ENCODE peak calls at places on chromosomes 2 and 18, in seven cellular contexts. R is heart left ventricle, B is gastrocnemius medialis, P is adrenal gland, U is HCT116, E is stomach, X is endothelial cell of umbilical vein. S is an unnamed sample.

GRCh38 chr18:44733069-44733753 is 52.5 kb downstream of the SETBP1 start:
- DNase-seq in R (no peak), B (peak), P (no peak), U (no peak), E (no peak), X (peak), S (no peak)

GRCh38 chr18:41378628-41379027 is 576.4 kb upstream of the PIK3C3 start:
- DNase-seq in R (no peak), B (no peak), P (no peak), U (no peak), E (no peak), X (peak), S (no peak)

GRCh38 chr2:128362889-128363228 is 44.2 kb upstream of the HS6ST1 start:
- DNase-seq in R (peak), B (no peak), P (no peak), U (no peak), E (no peak), X (no peak), S (peak)

GRCh38 chr18:61669320-61669719 is 223.5 kb downstream of the RNF152 start:
- DNase-seq in R (no peak), B (no peak), P (no peak), U (no peak), E (no peak), X (no peak), S (no peak)

GRCh38 chr2:175309799-175310198 is 128.3 kb upstream of the ATP5MC3 start:
- DNase-seq in R (no peak), B (no peak), P (no peak), U (peak), E (no peak), X (peak), S (no peak)

GRCh38 chr18:56162871-56163270 is 475.5 kb downstream of the TXNL1 start:
- DNase-seq in R (no peak), B (no peak), P (no peak), U (no peak), E (no peak), X (no peak), S (no peak)

GRCh38 chr2:186254759-186255158 is 231.3 kb upstream of the ZC3H15 start:
- DNase-seq in R (no peak), B (no peak), P (no peak), U (no peak), E (peak), X (no peak), S (no peak)

GRCh38 chr18:80245781-80246655 is 1.3 kb downstream of the PARD6G start:
- DNase-seq in R (no peak), B (no peak), P (no peak), U (no peak), E (no peak), X (no peak), S (peak)

GRCh38 chr2:41737888-41738287 is 309.9 kb upstream of the PKDCC start:
- DNase-seq in R (no peak), B (no peak), P (no peak), U (no peak), E (no peak), X (no peak), S (no peak)

GRCh38 chr2:15170068-15170775 is 390.9 kb downstream of the NBAS start:
- DNase-seq in R (no peak), B (no peak), P (no peak), U (no peak), E (no peak), X (peak), S (no peak)

GRCh38 chr2:72841462-72842125 is 15.8 kb upstream of the EXOC6B start:
- DNase-seq in R (no peak), B (no peak), P (no peak), U (no peak), E (no peak), X (no peak), S (no peak)

GRCh38 chr2:190343500-190344274 is at the start of gene INPP1:
- DNase-seq in R (peak), B (peak), P (peak), U (no peak), E (peak), X (peak), S (peak)

GRCh38 chr2:46390901-46391395 is 88.4 kb upstream of the TMEM247 start:
- DNase-seq in R (no peak), B (no peak), P (no peak), U (no peak), E (no peak), X (no peak), S (no peak)

GRCh38 chr18:47254341-47254939 is 3.0 kb upstream of the SKOR2 start:
- DNase-seq in R (peak), B (no peak), P (peak), U (no peak), E (no peak), X (peak), S (no peak)

GRCh38 chr18:44568343-44568742 is 112.3 kb upstream of the SETBP1 start:
- DNase-seq in R (no peak), B (no peak), P (no peak), U (no peak), E (no peak), X (no peak), S (no peak)

GRCh38 chr18:74281011-74281638 is 10.6 kb downstream of the CYB5A start:
- DNase-seq in R (no peak), B (no peak), P (no peak), U (no peak), E (no peak), X (no peak), S (peak)

GRCh38 chr2:128585706-128586105 is 267.0 kb upstream of the HS6ST1 start:
- DNase-seq in R (no peak), B (no peak), P (no peak), U (no peak), E (peak), X (no peak), S (no peak)

GRCh38 chr2:144523606-144524131 is 3.8 kb upstream of the ZEB2 start:
- DNase-seq in R (no peak), B (no peak), P (peak), U (no peak), E (no peak), X (peak), S (no peak)

GRCh38 chr2:19685713-19686112 is 216.1 kb downstream of the TTC32 start:
- DNase-seq in R (no peak), B (no peak), P (no peak), U (no peak), E (no peak), X (no peak), S (no peak)

GRCh38 chr2:19690429-19690828 is 211.4 kb downstream of the TTC32 start:
- DNase-seq in R (no peak), B (no peak), P (no peak), U (no peak), E (no peak), X (no peak), S (peak)

GRCh38 chr2:188695953-188696352 is 278.2 kb upstream of the COL3A1 start:
- DNase-seq in R (no peak), B (no peak), P (no peak), U (no peak), E (no peak), X (no peak), S (no peak)

GRCh38 chr18:57687970-57688369 is 66.3 kb upstream of the NARS1 start:
- DNase-seq in R (no peak), B (no peak), P (no peak), U (no peak), E (no peak), X (no peak), S (no peak)

GRCh38 chr2:229133155-229133772 is 137.8 kb downstream of the PID1 start:
- DNase-seq in R (no peak), B (no peak), P (peak), U (peak), E (no peak), X (no peak), S (no peak)

GRCh38 chr2:102258386-102259074 is 52.8 kb upstream of the IL1RL1 start:
- DNase-seq in R (no peak), B (peak), P (peak), U (peak), E (no peak), X (peak), S (no peak)

GRCh38 chr18:77658309-77658681 is 408.6 kb downstream of the GALR1 start:
- DNase-seq in R (no peak), B (no peak), P (no peak), U (no peak), E (no peak), X (no peak), S (no peak)

GRCh38 chr2:96875498-96876035 is 5.7 kb upstream of the SEMA4C start:
- DNase-seq in R (no peak), B (no peak), P (no peak), U (no peak), E (no peak), X (no peak), S (no peak)

GRCh38 chr18:68399721-68400120 is 315.2 kb downstream of the TMX3 start:
- DNase-seq in R (no peak), B (no peak), P (no peak), U (no peak), E (no peak), X (no peak), S (no peak)

GRCh38 chr2:224360801-224361251 is 41.1 kb downstream of the FAM124B start:
- DNase-seq in R (no peak), B (no peak), P (no peak), U (no peak), E (no peak), X (no peak), S (no peak)

GRCh38 chr18:23725827-23726661 is 36.8 kb downstream of the LAMA3 start:
- DNase-seq in R (no peak), B (no peak), P (no peak), U (no peak), E (no peak), X (no peak), S (no peak)

GRCh38 chr2:72570401-72570800 is 255.4 kb downstream of the EXOC6B start:
- DNase-seq in R (no peak), B (no peak), P (no peak), U (no peak), E (no peak), X (no peak), S (no peak)

DNA sequence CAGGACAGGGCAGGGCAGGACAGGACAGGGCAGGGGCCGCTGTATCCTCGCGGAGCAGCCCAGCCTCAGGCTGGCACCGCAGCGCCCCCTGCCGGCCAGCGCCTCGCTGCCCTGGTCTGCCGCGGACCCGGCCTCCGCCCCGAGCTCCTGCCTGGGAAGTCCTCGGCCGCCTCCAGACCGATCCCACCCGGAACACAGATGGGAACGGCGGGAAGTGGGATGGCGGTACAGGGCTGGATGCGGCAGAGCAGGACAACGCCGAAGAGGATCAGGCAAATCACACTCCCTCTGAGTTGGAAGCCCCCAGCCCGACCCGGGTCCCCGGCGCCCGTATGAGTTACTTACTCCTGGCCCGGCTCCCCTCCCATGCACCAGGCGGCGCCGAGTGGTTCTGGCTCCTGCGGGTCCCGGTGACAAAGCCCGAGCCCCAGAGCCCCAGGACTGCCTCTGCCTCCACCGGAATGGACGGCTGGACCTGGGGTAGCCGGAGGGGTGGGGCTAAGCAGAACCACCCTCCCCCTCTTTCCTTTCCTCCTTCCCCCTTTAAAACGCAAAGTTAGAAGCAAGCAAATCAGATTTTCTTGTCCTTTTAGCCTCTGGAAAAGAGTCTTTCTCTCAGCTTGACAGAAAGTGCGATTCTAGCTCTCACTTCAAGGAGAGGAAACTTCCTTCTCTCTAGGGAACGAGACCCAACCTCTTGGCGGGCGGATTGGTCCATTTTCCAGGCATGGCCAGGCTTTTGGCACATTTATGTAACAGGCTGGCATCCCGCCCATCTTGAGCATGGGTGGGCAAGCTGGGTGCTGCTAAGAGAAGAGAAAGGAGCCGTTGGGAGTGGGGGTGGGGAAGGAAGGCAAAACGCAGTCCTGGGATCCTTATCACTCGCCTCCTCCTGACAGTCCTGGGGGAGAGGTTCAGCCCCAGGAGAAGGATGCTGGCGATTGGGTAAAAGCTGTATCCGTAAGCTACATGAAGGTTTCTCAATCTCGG is at the start of gene TP53I3:
- DNase-seq in R (peak), B (peak), P (peak), U (peak), E (peak), X (peak), S (peak)
- TF ChIP-seq POLR2A in R (peak), B (peak), P (peak), U (peak), E (peak), X (peak), S (no peak)

DNA sequence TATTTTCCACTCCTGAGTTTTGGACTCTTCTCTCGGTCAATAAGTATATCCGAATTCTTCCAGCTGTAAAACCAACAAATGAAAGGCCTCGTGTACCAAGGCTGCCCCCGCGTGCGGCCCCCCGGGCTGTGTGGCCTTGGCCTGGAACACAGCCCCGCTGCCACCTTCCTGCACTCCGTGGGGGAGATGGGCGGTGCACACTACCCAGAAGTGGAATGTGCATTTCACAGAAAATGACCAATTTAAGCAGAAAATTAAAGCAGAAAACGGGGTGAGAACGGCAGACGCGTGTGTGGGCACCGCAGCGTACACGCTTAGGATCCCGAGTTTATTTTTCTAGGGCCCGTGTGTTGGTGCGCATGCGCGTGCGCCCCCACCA is 34.4 kb upstream of the ZNF516 start:
- DNase-seq in R (no peak), B (no peak), P (no peak), U (no peak), E (no peak), X (no peak), S (peak)
- H3K4me3 ChIP-seq in R (peak), B (peak), P (no peak), U (no peak), E (peak), X (no peak), S (no peak)

GRCh38 chr2:160375802-160376469 is 117.7 kb downstream of the RBMS1 start:
- DNase-seq in R (no peak), B (no peak), P (no peak), U (no peak), E (no peak), X (peak), S (no peak)

GRCh38 chr2:160375037-160375436 is 118.6 kb downstream of the RBMS1 start:
- DNase-seq in R (no peak), B (no peak), P (no peak), U (no peak), E (no peak), X (no peak), S (no peak)

GRCh38 chr2:160379399-160379798 is 114.2 kb downstream of the RBMS1 start:
- DNase-seq in R (no peak), B (no peak), P (no peak), U (no peak), E (no peak), X (no peak), S (no peak)

GRCh38 chr2:160376576-160376975 is 117.0 kb downstream of the RBMS1 start:
- DNase-seq in R (no peak), B (no peak), P (no peak), U (no peak), E (no peak), X (no peak), S (no peak)

DNA sequence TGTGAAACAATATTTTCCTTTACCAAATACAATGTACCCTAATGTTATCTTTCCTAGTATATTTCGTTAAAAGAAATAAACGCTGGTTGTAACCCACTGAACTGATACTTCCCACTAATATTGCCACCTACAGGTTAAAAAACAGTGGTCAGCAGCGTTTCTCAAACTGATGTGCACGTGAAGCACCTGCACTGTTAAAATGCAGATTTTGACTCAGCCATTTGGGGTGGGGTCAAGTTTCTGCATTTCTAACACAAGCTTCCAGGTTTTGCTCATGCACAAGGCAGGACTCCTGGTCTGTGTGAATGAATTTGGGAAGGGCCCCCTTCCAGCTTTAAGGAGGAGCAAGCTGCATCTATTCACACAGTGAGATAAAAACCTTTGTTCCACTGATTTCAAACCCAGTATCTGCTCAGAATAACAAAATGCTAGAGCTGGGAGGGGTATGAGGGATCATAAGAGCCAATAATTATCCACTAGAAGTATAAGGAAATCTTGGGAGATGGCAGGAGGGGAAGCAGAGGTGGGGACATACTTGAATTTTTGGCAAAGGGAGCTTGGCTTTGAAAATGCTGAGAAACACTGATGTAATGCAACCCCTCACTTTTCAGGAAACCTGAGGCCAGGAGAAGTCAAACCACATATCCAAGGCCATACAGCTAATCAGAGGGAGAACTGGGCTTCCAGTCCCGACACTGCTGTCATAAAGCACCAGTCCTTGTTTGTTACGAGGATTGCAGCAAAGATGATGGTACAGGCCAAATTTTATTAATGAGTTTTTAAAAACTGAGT is 116.2 kb downstream of the RBMS1 start:
- DNase-seq in R (no peak), B (no peak), P (no peak), U (no peak), E (no peak), X (no peak), S (no peak)
- TF ChIP-seq CTCF in R (no peak), B (no peak), P (no peak), U (no peak), E (no peak), X (peak), S (no peak)

DNA sequence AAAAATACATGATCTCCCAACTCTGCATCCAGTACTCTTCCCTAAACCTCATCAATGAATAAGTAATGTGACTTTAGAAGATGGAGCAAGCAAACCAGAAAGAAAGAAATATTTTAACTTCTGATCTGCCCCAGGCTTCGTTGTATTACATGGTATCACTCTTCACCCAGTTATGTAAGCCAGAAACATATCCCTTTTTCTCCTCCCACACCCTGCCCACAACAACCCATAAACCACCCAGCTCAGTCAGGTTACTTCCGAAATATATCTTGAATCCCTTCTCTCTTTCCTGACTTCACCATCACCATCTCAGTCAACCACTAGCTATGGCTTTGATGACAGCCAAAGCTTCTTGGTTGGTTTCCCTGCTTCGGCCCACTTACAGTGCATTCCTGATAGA is 295.8 kb upstream of the PARD3B start:
- DNase-seq in R (no peak), B (no peak), P (no peak), U (no peak), E (no peak), X (no peak), S (no peak)
- TF ChIP-seq POLR2A in R (no peak), B (no peak), P (no peak), U (no peak), E (no peak), X (no peak), S (no peak)

GRCh38 chr2:18055290-18055689 is 176.8 kb downstream of the KCNS3 start:
- DNase-seq in R (no peak), B (no peak), P (no peak), U (no peak), E (no peak), X (no peak), S (no peak)

GRCh38 chr2:18062892-18063291 is 184.4 kb downstream of the KCNS3 start:
- DNase-seq in R (no peak), B (no peak), P (no peak), U (no peak), E (no peak), X (no peak), S (no peak)

GRCh38 chr2:18061717-18062116 is 183.2 kb downstream of the KCNS3 start:
- DNase-seq in R (no peak), B (no peak), P (no peak), U (no peak), E (no peak), X (no peak), S (no peak)

GRCh38 chr2:18057657-18058056 is 179.2 kb downstream of the KCNS3 start:
- DNase-seq in R (no peak), B (no peak), P (no peak), U (no peak), E (no peak), X (no peak), S (no peak)
- H3K4me3 ChIP-seq in R (no peak), B (no peak), P (no peak), U (no peak), E (no peak), X (no peak), S (no peak)

DNA sequence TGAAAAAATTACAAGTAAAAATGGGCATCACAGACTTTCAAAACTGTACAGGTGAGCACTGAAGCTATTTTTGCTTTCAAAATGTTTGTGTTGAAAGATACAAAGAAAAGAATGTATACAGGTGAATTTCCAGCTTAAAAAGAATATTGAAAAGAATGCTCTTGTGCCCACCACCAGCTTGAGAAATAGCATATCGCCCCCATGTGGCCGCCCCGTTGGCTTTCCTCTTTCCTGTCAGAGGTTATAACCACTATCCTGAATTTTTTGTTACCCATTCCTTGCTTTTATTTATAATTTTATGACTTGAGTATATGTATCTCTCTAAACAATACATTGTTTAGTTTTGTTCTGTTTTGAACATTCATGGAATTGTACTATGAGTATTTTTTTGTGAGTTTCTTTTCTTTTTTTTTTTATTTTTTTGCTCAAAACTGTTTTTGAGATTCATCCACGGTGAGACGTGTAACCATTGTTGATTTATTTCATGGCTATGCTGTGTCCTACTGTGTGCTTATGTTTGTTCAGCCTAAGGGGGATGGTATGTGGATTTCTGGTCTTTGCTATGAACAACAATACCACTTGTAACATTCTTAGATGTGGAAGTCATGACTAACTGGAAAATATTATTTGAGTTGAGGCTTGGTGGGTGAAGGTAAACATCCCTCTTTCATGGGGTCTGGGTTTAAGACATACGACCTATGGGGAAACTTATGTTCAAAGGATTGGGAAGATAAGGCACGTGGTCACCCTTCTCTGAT is 11.6 kb downstream of the TRPM8 start:
- DNase-seq in R (no peak), B (no peak), P (peak), U (no peak), E (peak), X (peak), S (no peak)
- TF ChIP-seq CTCF in R (no peak), B (no peak), P (peak), U (peak), E (no peak), X (peak), S (no peak)

S was measured in lower leg skin.